ENCODE peak calls at places on chromosomes 13 and 19, in five cellular contexts. Z is epithelial cell of esophagus, U is fibroblast of lung, H is AG04450, E is GM23338. N is an unnamed sample.

GRCh38 chr13:39266426-39266825 is 228.2 kb downstream of the NHLRC3 start:
- DNase-seq in Z (peak), U (peak), H (no peak), E (no peak), N (no peak)

GRCh38 chr13:110208116-110208515 is 98.8 kb downstream of the COL4A1 start:
- DNase-seq in U (no peak), E (no peak), H (no peak), Z (no peak), N (no peak)

GRCh38 chr19:23343434-23344010 is 51.7 kb downstream of the ZNF91 start:
- DNase-seq in U (peak), H (no peak), E (no peak), Z (peak), N (peak)

GRCh38 chr13:73819711-73820110 is 314.5 kb downstream of the KLF12 start:
- DNase-seq in U (no peak), Z (no peak), H (no peak), E (no peak), N (no peak)

GRCh38 chr19:21210037-21210621 is 68.3 kb downstream of the ZNF431 start:
- DNase-seq in Z (no peak), H (no peak), U (no peak), E (peak), N (no peak)

GRCh38 chr13:51549050-51549449 is 35.2 kb upstream of the WDFY2 start:
- DNase-seq in Z (peak), E (no peak), H (no peak), U (no peak), N (no peak)

GRCh38 chr19:48247212-48247611 is 8.5 kb downstream of the CARD8 start:
- DNase-seq in H (no peak), U (no peak), Z (no peak), E (no peak), N (no peak)

GRCh38 chr13:101945435-101945834 is 456.4 kb downstream of the FGF14 start:
- DNase-seq in Z (no peak), U (no peak), H (no peak), E (peak), N (no peak)

GRCh38 chr19:38675611-38676010 is 28.2 kb downstream of the ACTN4 start:
- DNase-seq in U (no peak), E (no peak), H (no peak), Z (no peak), N (no peak)

GRCh38 chr13:111031531-111031961 is 83.6 kb upstream of the ARHGEF7 start:
- DNase-seq in H (no peak), U (peak), Z (no peak), E (no peak), N (no peak)

GRCh38 chr13:30142502-30143211 is 164.7 kb downstream of the KATNAL1 start:
- DNase-seq in Z (peak), H (peak), U (peak), E (peak), N (no peak)

GRCh38 chr19:3176715-3177501 is 1.7 kb upstream of the S1PR4 start:
- DNase-seq in E (no peak), Z (peak), U (peak), H (no peak), N (no peak)

GRCh38 chr13:73168226-73168992 is 109.6 kb downstream of the KLF5 start:
- DNase-seq in U (peak), H (no peak), E (no peak), Z (peak), N (no peak)

GRCh38 chr13:111551421-111551820 is 231.0 kb downstream of the TEX29 start:
- DNase-seq in E (no peak), H (no peak), Z (no peak), U (no peak), N (no peak)

GRCh38 chr19:29117926-29118325 is 95.0 kb downstream of the UQCRFS1 start:
- DNase-seq in Z (no peak), E (no peak), U (no peak), H (no peak), N (no peak)

GRCh38 chr13:97111705-97112104 is 110.4 kb upstream of the MBNL2 start:
- DNase-seq in E (no peak), H (no peak), Z (no peak), U (no peak), N (no peak)

GRCh38 chr13:94272038-94272437 is 207.4 kb downstream of the DCT start:
- DNase-seq in E (no peak), Z (peak), U (peak), H (peak), N (no peak)

GRCh38 chr19:30649934-30650614 is 277.9 kb downstream of the ZNF536 start:
- DNase-seq in H (no peak), Z (peak), U (peak), E (peak), N (peak)

GRCh38 chr19:45470147-45471081 is 2.6 kb downstream of the FOSB start:
- DNase-seq in Z (peak), E (no peak), U (peak), H (no peak), N (no peak)

GRCh38 chr13:35190241-35190640 is 248.2 kb downstream of the NBEA start:
- DNase-seq in U (no peak), H (no peak), Z (no peak), E (no peak), N (no peak)

GRCh38 chr19:42529248-42529764 is 1.0 kb upstream of the CEACAM1 start:
- DNase-seq in U (peak), H (no peak), E (peak), Z (peak), N (peak)

DNA sequence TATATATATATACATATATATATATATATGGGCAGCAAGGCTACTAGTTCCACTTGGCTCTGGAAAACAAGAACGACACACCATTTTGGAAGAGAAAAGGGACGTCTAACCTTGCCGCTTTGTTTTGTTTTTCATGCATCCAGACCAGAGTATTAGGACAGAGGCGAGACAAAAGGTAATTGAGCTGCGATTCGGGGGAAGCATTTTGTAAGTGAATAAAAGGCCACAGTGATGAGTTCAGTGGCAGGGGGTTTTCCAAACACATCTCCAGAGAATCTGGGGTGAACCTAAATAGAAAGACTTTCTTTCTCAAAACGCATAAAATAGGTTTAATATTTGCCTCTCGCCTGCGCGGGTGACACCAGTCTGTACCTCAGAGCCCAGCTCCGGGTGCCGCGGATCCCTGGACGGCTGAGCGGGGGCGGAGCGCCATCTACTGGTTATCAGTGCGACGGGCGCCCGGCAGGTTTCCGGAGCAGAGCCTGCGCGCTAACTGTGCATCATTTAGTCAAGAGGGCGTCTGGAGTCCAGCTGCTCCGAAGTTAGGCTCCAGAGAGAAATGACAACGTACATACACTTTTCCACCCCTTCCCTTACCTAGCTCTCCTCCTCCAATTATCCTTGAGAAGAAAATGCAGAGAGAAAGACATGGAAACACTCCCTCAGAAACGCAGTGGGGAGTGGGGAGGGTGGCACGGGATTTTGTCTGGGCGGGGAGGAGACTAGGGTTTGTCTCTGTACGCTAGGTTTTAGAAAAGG is 262.3 kb downstream of the TBC1D4 start:
- DNase-seq in U (peak), E (peak), H (peak), Z (peak), N (no peak)
- H3K4me3 ChIP-seq in U (peak), E (peak), H (peak), Z (peak), N (no peak)

DNA sequence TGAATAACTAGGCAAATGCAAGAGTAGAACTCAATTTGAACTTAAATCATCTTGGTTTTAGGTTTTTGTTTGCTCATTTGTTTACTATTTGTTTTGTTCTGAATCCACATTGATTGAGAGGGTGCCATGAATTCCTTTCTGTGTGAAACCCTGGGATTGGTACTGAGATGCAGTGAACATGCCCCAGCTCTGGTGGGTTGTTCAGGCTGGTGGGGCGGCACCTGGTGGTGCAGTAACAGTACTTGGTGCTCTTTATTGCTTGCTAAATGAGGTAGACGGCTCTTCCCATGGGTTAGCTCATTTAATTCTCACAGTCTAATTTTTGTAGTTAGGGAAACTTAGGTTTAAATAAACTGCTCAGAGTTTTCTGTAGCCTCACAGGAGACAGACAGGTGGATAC is 48.4 kb downstream of the WASF3 start:
- DNase-seq in Z (no peak), H (no peak), E (peak), U (no peak), N (no peak)
- TF ChIP-seq CTCF in Z (no peak), H (no peak), E (peak), U (no peak), N (no peak)

GRCh38 chr19:19191920-19192882 is at the start of the genes BORCS8 and RFXANK:
- DNase-seq in H (peak), E (peak), U (peak), Z (peak), N (peak)

GRCh38 chr19:19192910-19193423 is 909 bp downstream of the RFXANK start:
- DNase-seq in U (no peak), H (no peak), E (no peak), Z (no peak), N (no peak)

GRCh38 chr19:19193926-19194325 is 1.9 kb downstream of the RFXANK start:
- DNase-seq in E (no peak), U (no peak), Z (no peak), H (no peak), N (no peak)
- H3K4me3 ChIP-seq in E (no peak), U (peak), Z (peak), H (peak), N (peak)

GRCh38 chr13:31236211-31236786 is 36.5 kb downstream of the B3GLCT start:
- DNase-seq in Z (peak), H (peak), E (peak), U (peak), N (no peak)

GRCh38 chr13:31234729-31235128 is 35.0 kb downstream of the B3GLCT start:
- DNase-seq in Z (peak), H (no peak), E (peak), U (no peak), N (no peak)
- TF ChIP-seq CTCF in Z (peak), H (peak), E (peak), U (peak), N (no peak)

GRCh38 chr19:16679811-16680210 is 18.9 kb downstream of the TMEM38A start:
- DNase-seq in E (no peak), H (no peak), U (no peak), Z (no peak), N (no peak)
- H3K4me3 ChIP-seq in E (no peak), H (no peak), U (no peak), Z (no peak), N (no peak)

GRCh38 chr19:10508707-10509106 is 5.6 kb upstream of the KEAP1 start:
- DNase-seq in H (no peak), E (no peak), U (no peak), Z (peak), N (no peak)
- TF ChIP-seq CTCF in H (no peak), E (no peak), U (no peak), Z (no peak), N (no peak)

GRCh38 chr13:40598599-40598998 is 67.8 kb downstream of the FOXO1 start:
- DNase-seq in H (no peak), E (no peak), Z (peak), U (peak), N (no peak)
- H3K4me3 ChIP-seq in H (no peak), E (no peak), Z (no peak), U (no peak), N (no peak)

N was measured in LNCaP clone FGC.